ENCODE peak calls at places on chromosome 17, in nine cellular contexts. X, U, S, O, J, R, L, P and D are unnamed samples.

GRCh38 chr17:68319420-68320162 is 28.3 kb downstream of the ARSG start:
- DNase-seq in X (no peak), U (no peak), S (no peak), O (no peak), J (no peak), R (no peak), L (no peak), P (no peak), D (no peak)

GRCh38 chr17:66533572-66533971 is 231.2 kb downstream of the PRKCA start:
- DNase-seq in X (peak), U (no peak), S (no peak), O (no peak), J (no peak), R (no peak), L (no peak), P (no peak), D (no peak)

GRCh38 chr17:50893183-50893993 is 27.2 kb upstream of the TOB1 start:
- DNase-seq in X (peak), U (no peak), S (no peak), O (no peak), J (no peak), R (no peak), L (peak), P (no peak), D (no peak)

GRCh38 chr17:53253956-53254597 is 568.6 kb upstream of the KIF2B start:
- DNase-seq in X (no peak), U (no peak), S (no peak), O (no peak), J (no peak), R (no peak), L (no peak), P (no peak), D (no peak)

GRCh38 chr17:48162946-48163506 is 55.5 kb downstream of the SNX11 start:
- DNase-seq in X (peak), U (peak), S (no peak), O (no peak), J (no peak), R (no peak), L (no peak), P (no peak), D (no peak)

GRCh38 chr17:27929990-27930389 is 36.8 kb upstream of the LYRM9 start:
- DNase-seq in X (peak), U (no peak), S (no peak), O (no peak), J (no peak), R (no peak), L (no peak), P (no peak), D (no peak)

GRCh38 chr17:7825206-7825980 is 8.6 kb upstream of the KDM6B start:
- DNase-seq in X (peak), U (peak), S (no peak), O (no peak), J (no peak), R (no peak), L (no peak), P (no peak), D (no peak)

GRCh38 chr17:39937462-39937861 is 9.9 kb downstream of the LRRC3C start:
- DNase-seq in X (no peak), U (no peak), S (no peak), O (no peak), J (no peak), R (no peak), L (no peak), P (no peak), D (no peak)

GRCh38 chr17:18332909-18333489 is 17.9 kb downstream of the SMCR8 start:
- DNase-seq in X (no peak), U (no peak), S (no peak), O (no peak), J (no peak), R (no peak), L (no peak), P (no peak), D (no peak)

GRCh38 chr17:77218902-77219301 is 78.1 kb downstream of the SEC14L1 start:
- DNase-seq in X (no peak), U (no peak), S (no peak), O (no peak), J (no peak), R (no peak), L (no peak), P (no peak), D (no peak)

GRCh38 chr17:7548585-7549400 is at the start of gene TNFSF12:
- DNase-seq in X (peak), U (peak), S (no peak), O (peak), J (peak), R (peak), L (no peak), P (no peak), D (peak)

DNA sequence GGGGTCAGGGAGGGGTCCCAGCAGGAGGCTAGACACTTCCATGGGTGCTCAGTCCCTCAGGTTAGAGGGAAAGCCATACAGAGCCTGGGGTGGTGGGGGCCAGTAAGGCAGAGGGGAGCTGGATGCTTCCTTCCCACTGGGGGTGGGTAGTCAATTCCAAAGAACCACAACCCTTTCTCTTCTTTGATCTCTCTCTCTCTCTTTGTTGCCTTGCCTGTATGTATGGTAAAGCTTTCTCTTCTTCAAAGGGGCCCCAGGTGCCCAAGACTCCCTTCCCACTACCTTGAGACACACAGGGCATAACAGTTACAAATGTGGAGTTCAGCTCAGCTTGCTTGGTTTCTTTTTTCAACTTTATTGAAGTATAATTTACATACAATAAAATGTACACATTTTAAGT is 30.5 kb upstream of the C1QL1 start:
- DNase-seq in X (no peak), U (no peak), S (no peak), O (no peak), J (no peak), R (no peak), L (no peak), P (no peak), D (no peak)
- TF ChIP-seq CTCF in X (no peak), U (no peak), S (no peak), O (no peak), J (no peak), R (no peak), L (no peak), P (no peak), D (no peak)

GRCh38 chr17:19410875-19411291 is at the start of gene RNF112:
- DNase-seq in X (peak), U (peak), S (no peak), O (no peak), J (no peak), R (no peak), L (no peak), P (no peak), D (no peak)
- TF ChIP-seq CTCF in X (peak), U (no peak), S (peak), O (peak), J (no peak), R (no peak), L (no peak), P (no peak), D (no peak)

GRCh38 chr17:5128905-5129535 is 13.2 kb downstream of the USP6 start:
- DNase-seq in X (no peak), U (no peak), S (no peak), O (no peak), J (no peak), R (no peak), L (peak), P (no peak), D (no peak)
- TF ChIP-seq CTCF in X (no peak), U (no peak), S (no peak), O (no peak), J (no peak), R (no peak), L (no peak), P (no peak), D (no peak)

DNA sequence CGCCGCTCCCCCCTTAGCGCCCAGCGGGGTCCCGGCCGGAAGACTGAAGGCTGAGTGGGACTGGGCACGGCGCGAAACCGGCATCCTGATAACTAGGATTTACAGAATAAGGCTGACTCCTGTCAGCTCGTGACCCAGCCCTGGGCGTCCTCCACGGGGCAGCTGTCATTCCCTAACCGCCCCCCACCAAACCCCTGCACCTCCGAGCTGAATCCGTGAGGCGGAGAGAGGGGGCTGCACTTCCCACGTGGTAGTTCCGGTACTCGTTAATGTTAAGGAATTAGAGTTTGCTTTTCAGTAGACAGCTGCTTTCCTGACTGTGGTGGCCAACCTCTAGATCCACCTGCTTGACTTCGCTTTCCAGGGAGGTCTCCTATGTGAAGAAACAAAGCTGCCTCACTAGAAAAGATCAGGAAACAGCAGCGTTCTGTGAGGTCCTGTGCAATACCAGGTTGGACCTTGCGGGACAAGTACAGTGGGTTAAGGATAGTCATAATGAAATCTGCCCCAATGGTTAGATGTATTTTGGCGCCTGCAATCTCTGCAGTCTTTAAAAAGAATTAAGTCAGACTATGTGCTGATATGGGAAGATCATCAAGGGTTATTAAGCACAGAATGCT is 1.0 kb upstream of the WBP2 start:
- DNase-seq in X (no peak), U (no peak), S (no peak), O (no peak), J (no peak), R (peak), L (no peak), P (no peak), D (no peak)
- TF ChIP-seq CTCF in X (no peak), U (no peak), S (no peak), O (no peak), J (no peak), R (no peak), L (no peak), P (no peak), D (no peak)

DNA sequence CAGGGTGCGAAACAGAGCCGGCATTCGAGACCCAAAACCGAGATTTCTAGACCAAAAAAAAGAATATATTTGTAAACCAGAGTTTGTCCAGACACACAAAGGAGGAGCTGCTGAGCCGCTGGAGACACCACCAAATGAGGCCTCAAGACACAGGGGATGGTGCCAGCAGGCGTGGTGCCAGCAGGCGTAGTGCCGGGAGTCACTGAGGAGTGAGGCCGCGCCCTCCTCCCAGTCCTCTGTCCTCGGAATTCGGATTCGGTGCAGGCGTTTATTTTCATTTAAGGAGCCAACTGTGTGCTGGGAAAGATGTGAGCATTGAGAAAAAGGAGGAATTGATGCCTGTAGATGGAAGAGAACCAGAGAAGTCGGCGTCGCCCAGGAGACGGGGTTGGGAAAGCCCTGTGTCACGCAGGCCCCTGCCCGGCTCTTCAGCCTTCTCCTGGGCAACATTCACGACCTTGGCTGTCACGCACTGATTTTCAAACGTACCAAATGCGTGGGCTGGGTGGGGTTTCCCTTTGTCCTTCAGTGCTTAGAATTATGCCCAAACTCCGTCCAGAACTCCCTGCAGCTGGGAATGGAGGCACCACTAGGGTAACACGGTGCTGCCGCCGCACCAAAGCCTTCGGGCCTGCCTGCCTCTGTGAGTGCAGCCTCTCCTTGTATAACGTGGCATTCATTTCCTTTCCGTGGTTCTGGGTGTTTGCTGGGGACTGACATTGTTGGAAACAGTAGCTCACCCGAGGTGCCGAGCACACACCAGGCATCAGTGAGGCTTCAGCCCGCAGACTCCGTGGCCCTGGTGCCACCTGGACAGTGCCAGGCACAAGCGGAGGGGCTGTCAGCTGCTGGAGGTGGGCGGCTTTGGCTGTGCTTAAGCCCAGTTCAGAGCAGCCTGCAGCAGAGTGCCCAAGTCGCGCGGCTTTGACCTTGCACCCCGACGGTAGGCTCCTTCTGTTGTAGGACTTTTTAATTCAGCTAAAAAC is 49.0 kb upstream of the CHMP6 start:
- DNase-seq in X (peak), U (peak), S (peak), O (peak), J (peak), R (peak), L (peak), P (peak), D (no peak)
- TF ChIP-seq CTCF in X (peak), U (no peak), S (no peak), O (peak), J (no peak), R (no peak), L (no peak), P (no peak), D (no peak)

GRCh38 chr17:410674-411401 is 58.2 kb upstream of the RPH3AL start:
- DNase-seq in X (peak), U (peak), S (no peak), O (no peak), J (no peak), R (no peak), L (no peak), P (peak), D (peak)
- TF ChIP-seq CTCF in X (no peak), U (no peak), S (peak), O (peak), J (no peak), R (no peak), L (no peak), P (peak), D (no peak)

GRCh38 chr17:8888704-8889302 is 21.3 kb upstream of the PIK3R6 start:
- DNase-seq in X (no peak), U (no peak), S (no peak), O (no peak), J (no peak), R (no peak), L (no peak), P (no peak), D (no peak)

GRCh38 chr17:8890671-8891070 is 23.2 kb upstream of the PIK3R6 start:
- DNase-seq in X (no peak), U (no peak), S (no peak), O (no peak), J (no peak), R (no peak), L (no peak), P (no peak), D (no peak)

GRCh38 chr17:8889458-8890210 is 22.2 kb upstream of the PIK3R6 start:
- DNase-seq in X (no peak), U (no peak), S (no peak), O (no peak), J (no peak), R (no peak), L (no peak), P (no peak), D (no peak)

GRCh38 chr17:8885968-8886674 is 18.6 kb upstream of the PIK3R6 start:
- DNase-seq in X (no peak), U (no peak), S (no peak), O (no peak), J (no peak), R (no peak), L (no peak), P (no peak), D (no peak)

GRCh38 chr17:8887834-8888703 is 20.6 kb upstream of the PIK3R6 start:
- DNase-seq in X (peak), U (peak), S (no peak), O (peak), J (no peak), R (no peak), L (no peak), P (peak), D (no peak)
- TF ChIP-seq CTCF in X (peak), U (peak), S (peak), O (peak), J (no peak), R (no peak), L (no peak), P (peak), D (no peak)